ENCODE peak calls at places on chromosomes 7 and 10, in nine cellular contexts. Q is G401; N is coronary artery; U is NT2/D1; O is Kasumi-1; Z is iris pigment epithelial cell; E is CD8-positive, alpha-beta memory T cell; Y is lung microvascular endothelial cell; T is LHCN-M2. V is an unnamed sample.

GRCh38 chr7:44231088-44231487 is 30.3 kb downstream of the YKT6 start:
- DNase-seq in Q (no peak), N (no peak), U (no peak), O (no peak), Z (no peak), E (no peak), Y (no peak), T (no peak), V (no peak)

GRCh38 chr7:131196808-131197207 is 130.9 kb upstream of the MKLN1 start:
- DNase-seq in Q (no peak), N (no peak), U (no peak), O (no peak), Z (peak), E (no peak), Y (no peak), T (peak), V (no peak)

GRCh38 chr7:139635521-139636240 is 112.2 kb downstream of the CLEC2L start:
- DNase-seq in Q (no peak), N (no peak), U (no peak), O (peak), Z (no peak), E (peak), Y (no peak), T (no peak), V (no peak)

GRCh38 chr7:6650086-6650485 is 13.0 kb downstream of the ZNF316 start:
- DNase-seq in Q (no peak), N (no peak), U (no peak), O (no peak), Z (no peak), E (no peak), Y (no peak), T (no peak), V (no peak)

GRCh38 chr7:80357530-80357929 is 154.3 kb downstream of the GNAT3 start:
- DNase-seq in Q (no peak), N (no peak), U (no peak), O (no peak), Z (peak), E (no peak), Y (no peak), T (peak), V (no peak)

GRCh38 chr10:114565066-114565465 is 93.0 kb downstream of the ABLIM1 start:
- DNase-seq in Q (no peak), N (no peak), U (no peak), O (no peak), Z (no peak), E (no peak), Y (no peak), T (peak), V (peak)

GRCh38 chr7:149719912-149720335 is 53.5 kb downstream of the ZNF467 start:
- DNase-seq in Q (no peak), N (no peak), U (no peak), O (no peak), Z (no peak), E (no peak), Y (no peak), T (no peak), V (no peak)

GRCh38 chr7:92421676-92422435 is 25.4 kb upstream of the GATAD1 start:
- DNase-seq in Q (no peak), N (no peak), U (no peak), O (peak), Z (no peak), E (no peak), Y (no peak), T (no peak), V (no peak)

GRCh38 chr7:30572212-30572839 is 22.4 kb upstream of the GARS1 start:
- DNase-seq in Q (no peak), N (no peak), U (no peak), O (no peak), Z (peak), E (no peak), Y (no peak), T (no peak), V (no peak)

GRCh38 chr7:6497637-6497905 is 49.8 kb upstream of the DAGLB start:
- DNase-seq in Q (no peak), N (no peak), U (no peak), O (no peak), Z (no peak), E (no peak), Y (no peak), T (no peak), V (no peak)

GRCh38 chr10:26437637-26438461 is at the start of gene APBB1IP:
- DNase-seq in Q (no peak), N (peak), U (no peak), O (peak), Z (peak), E (peak), Y (no peak), T (no peak), V (no peak)

GRCh38 chr7:105003275-105003674 is 10.7 kb upstream of the KMT2E start:
- DNase-seq in Q (peak), N (peak), U (no peak), O (no peak), Z (peak), E (no peak), Y (no peak), T (peak), V (peak)